ENCODE peak calls at places on chromosome 19, in five cellular contexts. Q, X, R, O and Z are unnamed samples.

GRCh38 chr19:17757125-17757524 is 5.8 kb downstream of the FCHO1 start:
- DNase-seq in Q (peak; percentile 64), X (peak; percentile 25), R (no peak), O (no peak), Z (no peak)

GRCh38 chr19:1396019-1396767 is 5.1 kb downstream of the GAMT start:
- DNase-seq in Q (no peak), X (no peak), R (no peak), O (peak; percentile 44), Z (no peak)

GRCh38 chr19:41421314-41421713 is 5.9 kb downstream of the B3GNT8 start:
- DNase-seq in Q (no peak), X (no peak), R (no peak), O (no peak), Z (peak; percentile 86)

GRCh38 chr19:39212377-39212742 is 8.3 kb upstream of the SYCN start:
- DNase-seq in Q (no peak), X (no peak), R (no peak), O (peak; percentile 76), Z (no peak)

GRCh38 chr19:41367848-41368301 is 3.9 kb upstream of the B9D2 start:
- DNase-seq in Q (peak; percentile 67), X (no peak), R (no peak), O (peak; percentile 95), Z (no peak)

GRCh38 chr19:49895566-49896297 is 955 bp downstream of the IL4I1 start:
- DNase-seq in Q (no peak), X (no peak), R (no peak), O (no peak), Z (no peak)

GRCh38 chr19:32599736-32600157 is 18.8 kb downstream of the PDCD5 start:
- DNase-seq in Q (peak; percentile 73), X (peak; percentile 54), R (no peak), O (peak; percentile 58), Z (no peak)

GRCh38 chr19:14059093-14059480 is 2.8 kb downstream of the PALM3 start:
- DNase-seq in Q (no peak), X (no peak), R (no peak), O (no peak), Z (no peak)

GRCh38 chr19:51339687-51340656 is 2.0 kb downstream of the VSIG10L start:
- DNase-seq in Q (peak; percentile 99), X (peak; percentile 99), R (no peak), O (peak; percentile 92), Z (no peak)

GRCh38 chr19:14135985-14136508 is 342 bp downstream of the ASF1B start:
- DNase-seq in Q (no peak), X (no peak), R (no peak), O (no peak), Z (no peak)

GRCh38 chr19:662207-662961 is 630 bp downstream of the RNF126 start:
- DNase-seq in Q (peak; percentile 32), X (no peak), R (no peak), O (peak; percentile 61), Z (no peak)

GRCh38 chr19:47447470-47448359 is 24.0 kb downstream of the SLC8A2 start:
- DNase-seq in Q (peak; percentile 49), X (peak; percentile 96), R (no peak), O (peak; percentile 86), Z (peak; percentile 84)

GRCh38 chr19:1355258-1355973 is 28.3 kb upstream of the NDUFS7 start:
- DNase-seq in Q (no peak), X (no peak), R (no peak), O (no peak), Z (no peak)

GRCh38 chr19:47421844-47422395 is 2.6 kb upstream of the MEIS3 start:
- DNase-seq in Q (no peak), X (no peak), R (no peak), O (no peak), Z (no peak)

GRCh38 chr19:17997969-17998826 is 9.8 kb upstream of the ARRDC2 start:
- DNase-seq in Q (no peak), X (no peak), R (no peak), O (no peak), Z (no peak)